ENCODE peak calls at places on chromosome 5, in eight cellular contexts. Z is MCF 10A, R is substantia nigra, K is WTC11, V is Daoy, J is occipital lobe, A is Calu3, X is endodermal cell. Y is an unnamed sample.

GRCh38 chr5:133316346-133317343 is 264.8 kb downstream of the HSPA4 start:
- DNase-seq in Z (peak; percentile 40), R (no peak), K (peak; percentile 74), V (peak; percentile 26), J (no peak), A (peak; percentile 27), X (peak; percentile 91), Y (peak; percentile 56)

GRCh38 chr5:168301593-168302388 is 10.3 kb downstream of the WWC1 start:
- DNase-seq in Z (peak; percentile 71), R (no peak), K (no peak), V (peak; percentile 61), J (no peak), A (peak; percentile 90), X (peak; percentile 84), Y (peak; percentile 34)

GRCh38 chr5:144368556-144368955 is 197.9 kb downstream of the KCTD16 start:
- DNase-seq in Z (peak; percentile 32), R (no peak), K (no peak), V (no peak), J (no peak), A (no peak), X (no peak), Y (no peak)

GRCh38 chr5:848671-849111 is 2.1 kb downstream of the ZDHHC11 start:
- DNase-seq in Z (no peak), R (no peak), K (peak; percentile 3), V (no peak), J (no peak), A (no peak), X (no peak), Y (no peak)

GRCh38 chr5:68744196-68744595 is 349.6 kb upstream of the SLC30A5 start:
- DNase-seq in Z (no peak), R (no peak), K (no peak), V (no peak), J (no peak), A (no peak), X (no peak), Y (no peak)

GRCh38 chr5:172594867-172595466 is 46.1 kb upstream of the NEURL1B start:
- DNase-seq in Z (peak; percentile 78), R (no peak), K (no peak), V (no peak), J (no peak), A (no peak), X (no peak), Y (no peak)

GRCh38 chr5:56684159-56684558 is 131.2 kb upstream of the MAP3K1 start:
- DNase-seq in Z (no peak), R (no peak), K (no peak), V (no peak), J (no peak), A (no peak), X (peak; percentile 65), Y (no peak)

GRCh38 chr5:154646841-154647759 is 108.1 kb upstream of the LARP1 start:
- DNase-seq in Z (no peak), R (no peak), K (peak; percentile 45), V (no peak), J (no peak), A (peak; percentile 55), X (peak; percentile 89), Y (peak; percentile 59)

GRCh38 chr5:171493646-171494393 is 74.4 kb downstream of the FGF18 start:
- DNase-seq in Z (no peak), R (no peak), K (no peak), V (no peak), J (no peak), A (no peak), X (no peak), Y (no peak)

GRCh38 chr5:170648546-170648945 is 135.0 kb upstream of the GABRP start:
- DNase-seq in Z (peak; percentile 80), R (no peak), K (no peak), V (peak; percentile 33), J (no peak), A (no peak), X (peak; percentile 3), Y (no peak)

GRCh38 chr5:148912714-148913398 is 86.4 kb downstream of the ADRB2 start:
- DNase-seq in Z (peak; percentile 98), R (no peak), K (peak; percentile 55), V (peak; percentile 98), J (no peak), A (peak; percentile 68), X (peak; percentile 91), Y (peak; percentile 74)

GRCh38 chr5:33023649-33024048 is 312.5 kb downstream of the NPR3 start:
- DNase-seq in Z (no peak), R (no peak), K (no peak), V (no peak), J (no peak), A (no peak), X (no peak), Y (no peak)

GRCh38 chr5:177425801-177426565 is 493 bp upstream of the GRK6 start:
- DNase-seq in Z (peak; percentile 100), R (peak; percentile 96), K (peak; percentile 100), V (peak; percentile 100), J (peak; percentile 99), A (peak; percentile 100), X (peak; percentile 100), Y (peak; percentile 96)

GRCh38 chr5:96909003-96909402 is 26.9 kb upstream of the LNPEP start:
- DNase-seq in Z (no peak), R (no peak), K (no peak), V (no peak), J (no peak), A (no peak), X (no peak), Y (no peak)

GRCh38 chr5:68730220-68731010 is 363.4 kb upstream of the SLC30A5 start:
- DNase-seq in Z (peak; percentile 46), R (no peak), K (no peak), V (peak; percentile 76), J (peak; percentile 67), A (no peak), X (no peak), Y (no peak)

GRCh38 chr5:148922606-148923005 is 96.2 kb downstream of the ADRB2 start:
- DNase-seq in Z (no peak), R (no peak), K (no peak), V (no peak), J (no peak), A (no peak), X (peak; percentile 10), Y (no peak)

GRCh38 chr5:132459983-132460834 is 30.4 kb downstream of the IRF1 start:
- DNase-seq in Z (no peak), R (no peak), K (no peak), V (peak; percentile 63), J (no peak), A (no peak), X (no peak), Y (peak; percentile 58)

GRCh38 chr5:164051745-164052144 is 546.3 kb downstream of the MAT2B start:
- DNase-seq in Z (no peak), R (no peak), K (no peak), V (no peak), J (no peak), A (no peak), X (no peak), Y (no peak)

GRCh38 chr5:139481580-139482049 is 943 bp downstream of the STING1 start:
- DNase-seq in Z (peak; percentile 89), R (no peak), K (no peak), V (peak; percentile 34), J (no peak), A (peak; percentile 25), X (no peak), Y (no peak)

GRCh38 chr5:180090098-180090768 is 18.7 kb upstream of the RNF130 start:
- DNase-seq in Z (no peak), R (peak; percentile 52), K (peak; percentile 87), V (peak; percentile 88), J (peak; percentile 22), A (peak; percentile 88), X (peak; percentile 97), Y (peak; percentile 81)

GRCh38 chr5:6576861-6577501 is 55.9 kb downstream of the NSUN2 start:
- DNase-seq in Z (peak; percentile 54), R (no peak), K (peak; percentile 28), V (peak; percentile 56), J (no peak), A (peak; percentile 52), X (peak; percentile 72), Y (peak; percentile 67)